ENCODE peak calls at places on chromosome 17, in nine cellular contexts. K is endodermal cell, L is suprapubic skin, D is right lobe of liver, U is brain microvascular endothelial cell, G is stomach, T is GM23338, V is A549, C is neural progenitor cell. R is an unnamed sample.

GRCh38 chr17:692116-692515 is 22.5 kb downstream of the VPS53 start:
- DNase-seq in T (no peak), U (peak; percentile 71), C (no peak), L (no peak), K (no peak), D (no peak), V (no peak), G (no peak), R (no peak)

GRCh38 chr17:64531955-64532371 is 25.2 kb downstream of the CEP95 start:
- DNase-seq in C (no peak), L (no peak), T (no peak), D (no peak), G (no peak), V (no peak), K (no peak), U (no peak), R (no peak)

GRCh38 chr17:75641343-75641742 is 8.1 kb downstream of the SMIM5 start:
- DNase-seq in G (no peak), C (no peak), U (no peak), V (no peak), K (peak; percentile 41), L (no peak), D (no peak), T (no peak), R (no peak)

GRCh38 chr17:6755731-6756184 is at the start of gene XAF1:
- DNase-seq in K (no peak), G (peak; percentile 46), D (peak; percentile 40), T (no peak), L (no peak), V (no peak), C (no peak), U (no peak), R (no peak)

GRCh38 chr17:43936434-43936833 is 5.8 kb downstream of the PPY start:
- DNase-seq in T (no peak), K (no peak), G (no peak), D (no peak), U (no peak), L (no peak), V (no peak), C (no peak), R (no peak)

GRCh38 chr17:18235743-18236256 is 10.4 kb downstream of the LLGL1 start:
- DNase-seq in C (no peak), K (no peak), G (no peak), V (no peak), U (peak; percentile 43), D (no peak), T (no peak), L (no peak), R (peak; percentile 76)

GRCh38 chr17:41676058-41676419 is 12.6 kb upstream of the EIF1 start:
- DNase-seq in G (no peak), C (no peak), V (no peak), T (no peak), D (no peak), U (no peak), K (no peak), L (no peak), R (no peak)

GRCh38 chr17:65535777-65536572 is 25.5 kb downstream of the AXIN2 start:
- DNase-seq in T (no peak), V (no peak), K (no peak), G (no peak), L (no peak), U (no peak), D (no peak), C (no peak), R (no peak)

GRCh38 chr17:58281511-58282011 is 826 bp upstream of the MPO start:
- DNase-seq in C (no peak), D (no peak), V (no peak), K (no peak), U (no peak), L (no peak), G (no peak), T (peak; percentile 19), R (no peak)

GRCh38 chr17:77556408-77557068 is 402.0 kb upstream of the TNRC6C start:
- DNase-seq in U (no peak), V (no peak), C (peak; percentile 33), K (peak; percentile 66), D (no peak), G (no peak), L (no peak), T (no peak), R (no peak)

GRCh38 chr17:7497228-7497627 is 13.1 kb downstream of the POLR2A start:
- DNase-seq in V (no peak), D (no peak), C (no peak), T (no peak), U (no peak), G (no peak), K (no peak), L (peak; percentile 58), R (no peak)

GRCh38 chr17:4807534-4808377 is 804 bp downstream of the PLD2 start:
- DNase-seq in K (peak; percentile 65), D (peak; percentile 27), G (no peak), T (no peak), V (peak; percentile 44), C (no peak), L (no peak), U (no peak), R (no peak)

GRCh38 chr17:3980381-3980975 is 16.2 kb upstream of the ATP2A3 start:
- DNase-seq in U (no peak), V (no peak), K (peak; percentile 57), G (no peak), D (peak; percentile 8), L (peak; percentile 35), T (no peak), C (no peak), R (no peak)

GRCh38 chr17:45247429-45248131 is 14.3 kb downstream of the SPATA32 start:
- DNase-seq in C (peak; percentile 99), L (peak; percentile 93), U (peak; percentile 41), T (peak; percentile 99), G (peak; percentile 98), D (peak; percentile 96), V (peak; percentile 100), K (peak; percentile 100), R (peak; percentile 83)

GRCh38 chr17:67200727-67201301 is 44.2 kb downstream of the HELZ start:
- DNase-seq in L (no peak), U (no peak), T (peak; percentile 58), C (peak; percentile 12), V (peak; percentile 58), K (no peak), G (no peak), D (no peak), R (no peak)

GRCh38 chr17:80267391-80267790 is 6.7 kb downstream of the RNF213 start:
- DNase-seq in C (no peak), L (no peak), D (no peak), V (no peak), G (no peak), U (no peak), T (no peak), K (no peak), R (no peak)

GRCh38 chr17:31320791-31321190 is 631 bp downstream of the EVI2A start:
- DNase-seq in D (no peak), V (no peak), G (no peak), U (no peak), L (no peak), C (no peak), T (no peak), K (no peak), R (no peak)

GRCh38 chr17:37816951-37817350 is 72.1 kb upstream of the HNF1B start:
- DNase-seq in L (no peak), U (no peak), G (no peak), T (peak; percentile 34), D (no peak), C (no peak), V (no peak), K (peak; percentile 38), R (no peak)

GRCh38 chr17:34570491-34570890 is 8.9 kb upstream of the TMEM132E start:
- DNase-seq in G (no peak), K (no peak), V (no peak), U (no peak), C (no peak), T (peak; percentile 35), L (no peak), D (no peak), R (no peak)

GRCh38 chr17:34566873-34567272 is 12.5 kb upstream of the TMEM132E start:
- DNase-seq in C (no peak), U (no peak), T (no peak), V (no peak), D (no peak), K (no peak), L (no peak), G (no peak), R (no peak)

GRCh38 chr17:34569591-34569990 is 9.8 kb upstream of the TMEM132E start:
- DNase-seq in C (no peak), L (no peak), K (no peak), V (no peak), D (no peak), U (no peak), T (no peak), G (no peak), R (no peak)

GRCh38 chr17:34567665-34568064 is 11.7 kb upstream of the TMEM132E start:
- DNase-seq in D (no peak), G (no peak), V (no peak), K (peak; percentile 74), T (peak; percentile 56), U (no peak), C (no peak), L (no peak), R (no peak)

GRCh38 chr17:34568953-34569352 is 10.4 kb upstream of the TMEM132E start:
- DNase-seq in L (no peak), T (no peak), C (no peak), G (no peak), U (no peak), V (no peak), K (no peak), D (no peak), R (no peak)
- H3K4me3 ChIP-seq in L (no peak overlapping the region), T (no peak overlapping the region), C (no peak overlapping the region), G (no peak overlapping the region), U (no peak overlapping the region), V (no peak overlapping the region), K (no peak overlapping the region), D (no peak overlapping the region), R (no peak overlapping the region)

GRCh38 chr17:1785925-1786324 is 24.1 kb downstream of the SERPINF1 start:
- DNase-seq in U (no peak), D (no peak), T (no peak), K (no peak), V (no peak), L (peak; percentile 46), C (no peak), G (no peak), R (no peak)
- H3K27ac ChIP-seq in U (no peak overlapping the region), D (peak overlapping the region; percentile 59), T (no peak overlapping the region), K (no peak overlapping the region), V (no peak overlapping the region), L (no peak overlapping the region), C (no peak overlapping the region), G (peak overlapping the region; percentile 81), R (peak overlapping the region; percentile 93)

DNA sequence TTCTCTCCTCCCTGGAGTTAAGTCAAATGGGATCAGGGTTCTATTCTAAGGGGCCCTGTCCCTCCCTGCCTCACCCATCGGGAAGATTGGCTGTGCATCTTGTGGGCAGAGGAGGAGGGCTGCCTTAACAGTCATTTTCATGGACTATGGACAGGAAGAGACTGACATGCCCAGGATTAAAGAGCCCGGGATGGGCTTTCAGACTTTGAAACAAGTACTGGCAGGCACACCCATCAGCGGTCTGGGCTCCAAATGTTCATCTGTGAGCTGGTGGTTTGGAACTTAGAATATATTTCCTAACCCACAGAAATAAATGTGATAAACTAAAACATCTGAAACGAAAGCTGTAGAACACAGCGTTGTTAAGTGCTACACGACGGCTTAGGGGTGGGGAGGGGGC is 6.5 kb downstream of the SLC6A4 start:
- DNase-seq in C (no peak), L (no peak), D (no peak), T (no peak), U (no peak), K (no peak), G (no peak), V (no peak), R (no peak)
- TF ChIP-seq CTCF in C (no peak), L (no peak), D (no peak), T (no peak), U (no peak), K (no peak), G (no peak), V (no peak), R (no peak)

GRCh38 chr17:48671697-48672171 is 45.6 kb upstream of the HOXB9 start:
- DNase-seq in D (peak; percentile 77), K (peak; percentile 97), V (peak; percentile 72), T (peak; percentile 91), U (peak; percentile 66), L (peak; percentile 84), C (peak; percentile 80), G (peak; percentile 86), R (no peak)
- H3K4me3 ChIP-seq in D (peak overlapping the region; percentile 23), K (peak overlapping the region; percentile 47), V (peak overlapping the region; percentile 10), T (peak overlapping the region; percentile 40), U (peak overlapping the region; percentile 41), L (peak overlapping the region; percentile 16), C (peak overlapping the region; percentile 34), G (peak overlapping the region; percentile 3), R (no peak overlapping the region)

R was measured in ascending aorta.